ENCODE peak calls at places on chromosome 11, in five cellular contexts. E, U, D, Y and A are unnamed samples.

GRCh38 chr11:14390669-14391068 is 31.7 kb upstream of the RRAS2 start:
- DNase-seq in E (no peak), U (no peak), D (no peak), Y (no peak), A (no peak)

GRCh38 chr11:115623021-115623451 is 118.8 kb upstream of the CADM1 start:
- DNase-seq in E (no peak), U (peak), D (peak), Y (peak), A (peak)

GRCh38 chr11:128470081-128470480 is 117.3 kb downstream of the ETS1 start:
- DNase-seq in E (no peak), U (no peak), D (no peak), Y (no peak), A (no peak)

GRCh38 chr11:11178671-11179070 is 174.4 kb downstream of the CSNK2A3 start:
- DNase-seq in E (no peak), U (peak), D (no peak), Y (no peak), A (no peak)

GRCh38 chr11:111362887-111363411 is 16.1 kb downstream of the POU2AF1 start:
- DNase-seq in E (no peak), U (no peak), D (peak), Y (no peak), A (no peak)

GRCh38 chr11:18063131-18063530 is 17.1 kb upstream of the TPH1 start:
- DNase-seq in E (no peak), U (no peak), D (no peak), Y (no peak), A (no peak)

GRCh38 chr11:92501346-92501745 is 276.7 kb downstream of the FAT3 start:
- DNase-seq in E (no peak), U (no peak), D (no peak), Y (no peak), A (no peak)

GRCh38 chr11:43895601-43896000 is 15.0 kb downstream of the ALKBH3 start:
- DNase-seq in E (no peak), U (peak), D (no peak), Y (no peak), A (no peak)

GRCh38 chr11:120272303-120272702 is 32.4 kb downstream of the POU2F3 start:
- DNase-seq in E (no peak), U (peak), D (no peak), Y (no peak), A (no peak)

GRCh38 chr11:14454861-14455632 is 44.6 kb downstream of the COPB1 start:
- DNase-seq in E (peak), U (peak), D (no peak), Y (no peak), A (no peak)

GRCh38 chr11:112085822-112086421 is 634 bp downstream of the TIMM8B start:
- DNase-seq in E (peak), U (peak), D (no peak), Y (no peak), A (no peak)

GRCh38 chr11:10380921-10381320 is 74.1 kb upstream of the AMPD3 start:
- DNase-seq in E (no peak), U (no peak), D (peak), Y (no peak), A (no peak)

GRCh38 chr11:17781626-17782025 is 47.0 kb downstream of the KCNC1 start:
- DNase-seq in E (no peak), U (no peak), D (no peak), Y (no peak), A (no peak)

GRCh38 chr11:110123003-110123402 is 29.8 kb downstream of the ZC3H12C start:
- DNase-seq in E (no peak), U (peak), D (no peak), Y (no peak), A (no peak)

GRCh38 chr11:114258696-114259095 is 37.5 kb upstream of the NNMT start:
- DNase-seq in E (no peak), U (no peak), D (no peak), Y (no peak), A (no peak)

GRCh38 chr11:20438637-20439036 is 51.1 kb downstream of the PRMT3 start:
- DNase-seq in E (no peak), U (no peak), D (no peak), Y (no peak), A (no peak)

GRCh38 chr11:26622201-26622600 is 50.1 kb upstream of the MUC15 start:
- DNase-seq in E (no peak), U (no peak), D (no peak), Y (no peak), A (no peak)

GRCh38 chr11:77198440-77198849 is 70.4 kb downstream of the MYO7A start:
- DNase-seq in E (peak), U (no peak), D (no peak), Y (no peak), A (no peak)

GRCh38 chr11:19766206-19766605 is 53.6 kb downstream of the NAV2 start:
- DNase-seq in E (no peak), U (peak), D (no peak), Y (no peak), A (peak)

GRCh38 chr11:76658231-76658630 is 12.3 kb downstream of the LRRC32 start:
- DNase-seq in E (no peak), U (no peak), D (no peak), Y (no peak), A (peak)

GRCh38 chr11:1943576-1943975 is 3.6 kb upstream of the MRPL23 start:
- DNase-seq in E (no peak), U (peak), D (no peak), Y (no peak), A (no peak)

GRCh38 chr11:65932558-65932919 is 12.7 kb upstream of the TSGA10IP start:
- DNase-seq in E (peak), U (peak), D (no peak), Y (no peak), A (no peak)

GRCh38 chr11:116272181-116272789 is 500.5 kb downstream of the BUD13 start:
- DNase-seq in E (no peak), U (no peak), D (no peak), Y (no peak), A (no peak)

GRCh38 chr11:58965246-58965985 is 26.1 kb downstream of the GLYATL1 start:
- DNase-seq in E (no peak), U (peak), D (no peak), Y (no peak), A (no peak)

GRCh38 chr11:44634401-44635281 is 69.2 kb downstream of the CD82 start:
- DNase-seq in E (peak), U (peak), D (peak), Y (peak), A (peak)

GRCh38 chr11:8714622-8715225 is 32.1 kb downstream of the RPL27A start:
- DNase-seq in E (no peak), U (no peak), D (no peak), Y (no peak), A (no peak)

GRCh38 chr11:17633987-17634775 is 85.2 kb upstream of the MYOD1 start:
- DNase-seq in E (no peak), U (no peak), D (no peak), Y (no peak), A (no peak)

GRCh38 chr11:121459413-121460041 is 6.8 kb upstream of the SORL1-AS1 start:
- DNase-seq in E (no peak), U (no peak), D (no peak), Y (no peak), A (no peak)

DNA sequence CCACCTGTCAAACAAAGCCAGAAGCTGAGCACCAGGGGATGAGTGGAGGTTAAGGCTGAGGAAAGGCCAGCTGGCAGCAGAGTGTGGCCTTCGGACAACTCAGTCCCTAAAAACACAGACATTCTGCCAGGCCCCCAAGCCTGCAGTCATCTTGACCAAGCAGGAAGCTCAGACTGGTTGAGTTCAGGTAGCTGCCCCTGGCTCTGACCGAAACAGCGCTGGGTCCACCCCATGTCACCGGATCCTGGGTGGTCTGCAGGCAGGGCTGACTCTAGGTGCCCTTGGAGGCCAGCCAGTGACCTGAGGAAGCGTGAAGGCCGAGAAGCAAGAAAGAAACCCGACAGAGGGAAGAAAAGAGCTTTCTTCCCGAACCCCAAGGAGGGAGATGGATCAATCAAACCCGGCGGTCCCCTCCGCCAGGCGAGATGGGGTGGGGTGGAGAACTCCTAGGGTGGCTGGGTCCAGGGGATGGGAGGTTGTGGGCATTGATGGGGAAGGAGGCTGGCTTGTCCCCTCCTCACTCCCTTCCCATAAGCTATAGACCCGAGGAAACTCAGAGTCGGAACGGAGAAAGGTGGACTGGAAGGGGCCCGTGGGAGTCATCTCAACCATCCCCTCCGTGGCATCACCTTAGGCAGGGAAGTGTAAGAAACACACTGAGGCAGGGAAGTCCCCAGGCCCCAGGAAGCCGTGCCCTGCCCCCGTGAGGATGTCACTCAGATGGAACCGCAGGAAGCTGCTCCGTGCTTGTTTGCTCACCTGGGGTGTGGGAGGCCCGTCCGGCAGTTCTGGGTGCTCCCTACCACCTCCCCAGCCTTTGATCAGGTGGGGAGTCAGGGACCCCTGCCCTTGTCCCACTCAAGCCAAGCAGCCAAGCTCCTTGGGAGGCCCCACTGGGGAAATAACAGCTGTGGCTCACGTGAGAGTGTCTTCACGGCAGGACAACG is 11.7 kb downstream of the CXCR5 start:
- DNase-seq in E (no peak), U (no peak), D (peak), Y (no peak), A (no peak)
- H3K27ac ChIP-seq in E (no peak), U (no peak), D (no peak), Y (peak), A (peak)

DNA sequence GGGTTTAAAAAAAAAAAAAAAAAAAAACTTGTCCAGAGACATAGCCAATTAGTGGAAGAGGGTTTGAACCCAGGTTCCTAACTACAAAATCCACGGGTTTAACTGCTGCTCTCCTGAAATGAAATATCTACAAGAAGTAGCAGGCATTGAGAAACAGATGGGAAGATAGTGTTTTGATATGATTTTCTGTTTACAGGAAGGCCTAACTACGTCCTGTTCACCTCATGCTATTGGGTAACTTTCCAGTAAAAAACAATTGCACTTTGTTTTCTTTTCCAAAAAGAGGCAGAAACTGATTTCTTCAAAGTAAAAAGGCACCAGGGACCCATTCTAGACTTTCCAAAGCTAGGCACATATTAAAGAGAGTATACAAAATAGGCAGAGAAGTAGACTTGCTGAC is 5.9 kb upstream of the C11orf91 start:
- DNase-seq in E (no peak), U (no peak), D (no peak), Y (no peak), A (no peak)
- H3K27ac ChIP-seq in E (no peak), U (peak), D (peak), Y (no peak), A (no peak)

DNA sequence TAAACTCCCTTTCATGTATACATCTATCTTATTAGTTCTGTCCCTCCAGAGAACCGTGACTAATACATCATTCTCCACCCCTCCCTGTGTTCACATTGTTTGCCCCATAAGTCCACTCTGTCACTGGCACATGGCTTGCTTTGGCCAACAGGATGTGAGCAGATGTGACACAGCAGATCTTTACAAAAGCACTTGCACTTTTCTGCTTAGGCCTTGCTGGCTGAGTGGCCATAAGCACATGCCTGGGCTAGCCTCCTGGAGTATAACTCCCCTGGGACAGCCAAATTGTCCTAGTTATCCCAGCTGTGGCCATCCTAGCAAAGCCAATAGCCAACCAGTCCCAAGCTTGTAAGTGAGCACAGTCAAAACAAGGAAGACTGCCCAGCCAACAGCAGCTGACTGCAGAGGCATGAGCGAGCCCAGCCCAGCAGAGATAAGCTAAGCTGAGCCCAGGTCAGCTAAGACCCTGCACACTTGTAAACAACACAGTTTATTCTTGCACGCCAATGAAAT is 9.7 kb upstream of the RCN1 start:
- DNase-seq in E (no peak), U (peak), D (no peak), Y (no peak), A (no peak)
- H3K27ac ChIP-seq in E (no peak), U (peak), D (no peak), Y (no peak), A (peak)

DNA sequence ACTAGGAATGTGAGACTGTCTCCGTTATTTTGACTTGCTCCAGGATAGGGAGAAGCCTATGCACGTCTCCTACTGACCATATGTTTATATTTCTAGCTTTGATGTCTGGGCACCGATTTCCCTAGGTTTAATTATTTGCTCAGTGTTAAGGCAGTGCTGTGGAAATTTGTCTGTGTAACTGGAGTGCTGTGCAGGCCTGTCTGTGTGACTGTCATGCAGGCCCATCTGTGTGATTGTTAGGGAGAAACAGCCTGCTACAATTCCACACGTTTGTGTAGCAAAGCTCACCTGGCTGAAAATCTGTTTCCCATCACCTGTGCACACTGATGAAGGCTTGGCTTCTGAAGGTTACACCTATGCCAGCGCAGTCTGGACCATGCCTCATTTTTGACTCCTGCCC is 29.6 kb upstream of the HSPA8 start:
- DNase-seq in E (no peak), U (no peak), D (no peak), Y (no peak), A (no peak)
- H3K27ac ChIP-seq in E (no peak), U (no peak), D (no peak), Y (no peak), A (no peak)

GRCh38 chr11:57482782-57483569 is 22.6 kb downstream of the RTN4RL2 start:
- DNase-seq in E (no peak), U (peak), D (no peak), Y (no peak), A (no peak)

GRCh38 chr11:57487021-57487778 is 26.9 kb downstream of the RTN4RL2 start:
- DNase-seq in E (no peak), U (no peak), D (no peak), Y (no peak), A (no peak)

GRCh38 chr11:57484141-57484710 is 23.9 kb downstream of the RTN4RL2 start:
- DNase-seq in E (no peak), U (peak), D (no peak), Y (no peak), A (no peak)

GRCh38 chr11:57483570-57483934 is 23.2 kb downstream of the RTN4RL2 start:
- DNase-seq in E (no peak), U (no peak), D (no peak), Y (no peak), A (no peak)

GRCh38 chr11:57485217-57486007 is 25.1 kb downstream of the RTN4RL2 start:
- DNase-seq in E (no peak), U (peak), D (no peak), Y (no peak), A (no peak)
- H3K27ac ChIP-seq in E (no peak), U (peak), D (no peak), Y (no peak), A (no peak)

DNA sequence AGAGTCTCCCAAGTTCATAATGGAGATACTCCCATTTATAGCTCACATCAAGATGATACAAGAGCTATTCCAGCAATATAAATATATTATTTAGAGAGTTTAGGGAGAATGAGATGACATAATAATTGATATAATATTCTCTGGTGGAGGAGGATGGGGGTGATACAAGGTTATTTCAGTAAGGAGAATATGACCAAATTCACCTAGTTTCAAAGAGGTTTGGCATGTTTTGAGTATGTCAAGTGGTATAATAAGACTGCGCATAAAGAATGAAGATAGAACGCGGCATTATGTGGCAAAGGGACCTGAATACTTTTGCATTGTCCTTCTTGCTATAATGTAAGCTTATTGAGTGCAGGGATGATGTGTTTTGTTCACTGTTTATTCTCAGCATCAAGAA is 1283.5 kb downstream of the LRRC4C start:
- DNase-seq in E (no peak), U (no peak), D (no peak), Y (no peak), A (no peak)
- H3K27ac ChIP-seq in E (no peak), U (no peak), D (no peak), Y (no peak), A (no peak)